ENCODE peak calls at places on chromosomes 5 and 9, in four cellular contexts. S is SK-N-SH, Q is HepG2, D is Panc1. I is an unnamed sample.

GRCh38 chr9:109499631-109500120 is 1.6 kb upstream of the PTPN3 start:
- DNase-seq in D (no peak), Q (peak; percentile 45), S (peak; percentile 81), I (peak; percentile 74)

GRCh38 chr9:72675586-72675985 is 154.2 kb downstream of the TMC1 start:
- DNase-seq in S (no peak), D (no peak), Q (no peak), I (no peak)

GRCh38 chr9:97983524-97984187 is 515 bp downstream of the ANP32B start:
- DNase-seq in D (no peak), Q (no peak), S (peak; percentile 81), I (peak; percentile 39)

GRCh38 chr5:84118551-84118950 is 266.1 kb downstream of the EDIL3 start:
- DNase-seq in S (no peak), Q (no peak), D (no peak), I (no peak)

GRCh38 chr5:171616002-171616780 is 169.4 kb upstream of the SMIM23 start:
- DNase-seq in S (peak; percentile 59), Q (no peak), D (no peak), I (peak; percentile 40)

GRCh38 chr5:115237066-115237465 is 25.6 kb downstream of the PGGT1B start:
- DNase-seq in Q (no peak), D (no peak), S (no peak), I (no peak)

GRCh38 chr9:135887585-135888050 is 19.7 kb downstream of the CAMSAP1 start:
- DNase-seq in D (no peak), S (no peak), Q (no peak), I (peak; percentile 76)

GRCh38 chr9:18233776-18234445 is 240.0 kb upstream of the ADAMTSL1 start:
- DNase-seq in D (no peak), Q (no peak), S (no peak), I (no peak)

GRCh38 chr5:135353952-135354721 is 44.9 kb downstream of the MACROH2A1 start:
- DNase-seq in D (no peak), Q (no peak), S (no peak), I (no peak)

GRCh38 chr5:107885601-107886000 is 214.9 kb upstream of the EFNA5 start:
- DNase-seq in S (no peak), Q (no peak), D (no peak), I (no peak)

GRCh38 chr5:96977228-96977627 is 41.3 kb downstream of the LNPEP start:
- DNase-seq in D (no peak), Q (no peak), S (no peak), I (peak; percentile 17)

GRCh38 chr5:73370620-73371583 is 77.7 kb downstream of the FOXD1 start:
- DNase-seq in S (no peak), D (peak; percentile 98), Q (no peak), I (no peak)

GRCh38 chr9:112711050-112711689 is 6.7 kb downstream of the INIP start:
- DNase-seq in Q (peak; percentile 44), S (peak; percentile 38), D (no peak), I (peak; percentile 60)

GRCh38 chr5:133744030-133744645 is 131.8 kb upstream of the FSTL4 start:
- DNase-seq in Q (no peak), S (no peak), D (no peak), I (no peak)

GRCh38 chr9:104927216-104927911 is 591 bp downstream of the ABCA1 start:
- DNase-seq in S (peak; percentile 66), D (no peak), Q (peak; percentile 55), I (peak; percentile 59)

GRCh38 chr9:115462623-115463022 is 344.7 kb upstream of the TNC start:
- DNase-seq in S (no peak), D (no peak), Q (no peak), I (no peak)

GRCh38 chr9:135299239-135299590 is 180.4 kb upstream of the PPP1R26 start:
- DNase-seq in D (no peak), S (no peak), Q (no peak), I (no peak)

GRCh38 chr9:124513374-124513994 is 6.3 kb upstream of the NR5A1 start:
- DNase-seq in Q (no peak), S (peak; percentile 42), D (no peak), I (no peak)

GRCh38 chr5:66558562-66558961 is 37.6 kb upstream of the MAST4 start:
- DNase-seq in Q (no peak), D (no peak), S (no peak), I (no peak)

GRCh38 chr5:169856571-169856970 is 123.7 kb downstream of the INSYN2B start:
- DNase-seq in D (peak; percentile 36), Q (no peak), S (no peak), I (no peak)

DNA sequence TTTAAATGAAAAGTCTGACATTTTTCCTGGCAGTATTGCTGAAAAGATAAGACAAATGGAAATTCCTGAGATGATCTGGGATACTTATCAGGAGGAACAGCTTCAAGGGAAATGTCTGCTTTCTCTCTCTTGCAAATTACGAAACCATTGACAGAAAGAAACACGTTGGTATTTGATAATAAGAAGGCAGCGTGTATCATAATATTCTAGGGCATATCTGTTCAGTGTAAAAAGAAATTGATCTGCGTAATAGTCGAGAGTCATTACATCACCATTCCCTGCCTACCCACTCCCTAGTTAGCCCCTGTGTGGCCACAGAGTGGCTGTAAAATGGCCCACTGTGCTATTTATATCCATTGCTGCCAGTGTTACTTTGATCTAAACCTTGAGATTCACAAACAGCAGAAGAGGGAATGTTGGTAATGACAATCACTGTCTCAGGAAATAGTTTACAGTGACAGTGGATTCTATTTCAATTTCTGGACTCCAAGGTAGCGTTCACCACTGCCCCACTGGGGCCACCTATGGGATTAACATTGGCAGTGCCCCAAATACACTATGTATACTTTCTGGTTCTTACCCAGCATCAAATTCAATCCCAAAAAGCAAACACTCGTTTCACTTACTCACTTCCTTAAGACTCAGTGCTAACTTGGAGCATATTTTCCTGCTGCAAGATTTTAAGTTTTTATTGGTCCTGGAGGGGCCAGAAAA is 133.4 kb upstream of the GAS1 start:
- DNase-seq in S (peak; percentile 67), D (no peak), Q (no peak), I (peak; percentile 28)
- TF ChIP-seq REST in S (no peak), D (no peak), Q (no peak), I (no peak)

DNA sequence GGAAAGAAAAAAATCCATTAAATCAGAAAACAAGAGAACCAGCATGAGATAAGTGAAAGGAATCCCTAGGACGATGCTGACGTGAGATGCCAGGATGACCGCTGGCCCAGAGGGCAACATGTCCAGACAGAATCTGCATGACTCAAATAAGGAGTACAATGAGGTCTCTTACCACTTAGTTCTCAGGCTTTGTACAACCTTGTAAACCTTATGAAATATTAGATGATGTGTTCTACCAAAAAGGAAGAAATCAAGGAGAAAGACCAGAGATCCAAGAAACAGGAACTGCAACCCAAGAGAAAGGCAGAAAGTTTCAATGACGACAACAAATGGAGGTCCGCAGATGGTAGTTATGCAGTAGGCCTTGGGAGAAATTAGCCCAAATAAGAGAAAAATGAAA is 2.8 kb upstream of the GPR150 start:
- DNase-seq in D (no peak), Q (no peak), S (no peak), I (no peak)
- TF ChIP-seq CTCF in D (no peak), Q (no peak), S (no peak), I (no peak)

DNA sequence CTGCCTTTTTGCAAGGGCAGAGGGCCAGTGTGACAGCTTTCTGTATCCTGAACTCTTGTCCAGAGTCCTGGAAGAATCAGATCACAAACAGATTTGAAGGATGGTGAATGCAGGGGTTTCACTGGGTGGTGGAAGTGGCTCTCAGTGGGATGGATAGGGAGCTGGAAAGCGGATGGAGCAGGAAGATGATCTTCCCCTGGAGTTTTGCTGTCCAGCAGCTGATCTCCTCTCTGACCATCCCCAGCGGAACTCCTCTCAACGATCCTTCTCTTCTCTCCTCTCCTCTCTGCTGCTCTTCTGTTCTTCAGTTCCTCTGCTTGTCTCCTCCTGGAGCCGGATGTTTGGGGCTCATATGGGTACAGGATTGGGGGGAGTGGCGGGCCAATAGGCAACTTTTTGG is 108.3 kb upstream of the HMHB1 start:
- DNase-seq in D (no peak), S (no peak), Q (no peak), I (no peak)
- TF ChIP-seq REST in D (no peak), S (peak; percentile 51), Q (no peak), I (no peak)

GRCh38 chr5:54148062-54148461 is 162.3 kb downstream of the ARL15 start:
- DNase-seq in S (peak; percentile 15), Q (no peak), D (no peak), I (no peak)
- TF ChIP-seq CTCF in S (peak; percentile 51), Q (no peak), D (no peak), I (no peak)

GRCh38 chr9:34650816-34651215 is 1.2 kb upstream of the IL11RA start:
- DNase-seq in D (no peak), Q (no peak), S (peak; percentile 88), I (no peak)

GRCh38 chr9:34653131-34653530 is 1.1 kb downstream of the IL11RA start:
- DNase-seq in D (no peak), S (peak; percentile 48), Q (no peak), I (no peak)

GRCh38 chr9:34651286-34651685 is 699 bp upstream of the IL11RA start:
- DNase-seq in D (no peak), S (no peak), Q (no peak), I (no peak)

GRCh38 chr9:34652608-34653007 is 623 bp downstream of the IL11RA start:
- DNase-seq in D (no peak), Q (no peak), S (no peak), I (no peak)

GRCh38 chr9:34651876-34652602 is at the start of gene IL11RA:
- DNase-seq in D (peak; percentile 60), S (no peak), Q (peak; percentile 92), I (peak; percentile 96)
- TF ChIP-seq REST in D (no peak), S (no peak), Q (no peak), I (no peak)

I was measured in GM23338.